ENCODE peak calls at places on chromosomes 11 and 22, in nine cellular contexts. V is NCI-H1930; E is stimulated activated CD4-positive, alpha-beta T cell treated with anti-CD3 and anti-CD28 coated beads, Interleukin-1b, Interleukin-23, amount 100 ng/mL, for 1 hour; N is stimulated activated CD8-positive, alpha-beta memory T cell treated with anti-CD3 and anti-CD28 coated beads, Interleukin-4, amount 100 ng/mL, for 24 hours; P is AG10803; I is activated effector memory CD4-positive, alpha-beta T cell treated with anti-CD3 and anti-CD28 coated beads, Interleukin-2, amount 50 U/mL, for 16 hours; L is heart right ventricle; W is AG09309; U is Peyer's patch. H is an unnamed sample.

GRCh38 chr11:58576792-58577440 is 1.3 kb upstream of the LPXN start:
- DNase-seq in V (no peak), E (no peak), N (no peak), P (peak), I (no peak), L (no peak), W (no peak), U (peak), H (no peak)

GRCh38 chr11:71370895-71371673 is 77.1 kb downstream of the DHCR7 start:
- DNase-seq in V (no peak), E (no peak), N (no peak), P (no peak), I (no peak), L (no peak), W (no peak), U (no peak), H (no peak)

GRCh38 chr11:112289588-112290461 is 29.2 kb upstream of the PLET1 start:
- DNase-seq in V (peak), E (peak), N (peak), P (peak), I (peak), L (peak), W (no peak), U (peak), H (peak)

GRCh38 chr11:46680815-46681214 is 19.6 kb downstream of the ARHGAP1 start:
- DNase-seq in V (no peak), E (no peak), N (no peak), P (no peak), I (no peak), L (no peak), W (no peak), U (no peak), H (no peak)

GRCh38 chr11:103947566-103947919 is 88.9 kb upstream of the DDI1 start:
- DNase-seq in V (no peak), E (no peak), N (no peak), P (peak), I (no peak), L (peak), W (peak), U (no peak), H (no peak)

GRCh38 chr11:13896175-13896989 is 66.1 kb upstream of the SPON1 start:
- DNase-seq in V (no peak), E (no peak), N (no peak), P (no peak), I (no peak), L (no peak), W (no peak), U (no peak), H (no peak)

GRCh38 chr11:124482362-124483147 is 37.1 kb upstream of the OR8B8 start:
- DNase-seq in V (no peak), E (no peak), N (no peak), P (no peak), I (no peak), L (no peak), W (no peak), U (no peak), H (no peak)

GRCh38 chr11:34223021-34223813 is 117.8 kb downstream of the NAT10 start:
- DNase-seq in V (no peak), E (no peak), N (no peak), P (peak), I (no peak), L (peak), W (peak), U (peak), H (peak)

GRCh38 chr11:3667149-3668035 is 3.8 kb downstream of the CHRNA10 start:
- DNase-seq in V (no peak), E (no peak), N (no peak), P (no peak), I (no peak), L (no peak), W (no peak), U (no peak), H (no peak)

GRCh38 chr22:32971252-32971651 is 86.9 kb downstream of the SYN3 start:
- DNase-seq in V (no peak), E (no peak), N (no peak), P (no peak), I (no peak), L (no peak), W (no peak), U (no peak), H (no peak)

GRCh38 chr11:9831122-9831521 is 167.2 kb downstream of the SWAP70 start:
- DNase-seq in V (peak), E (no peak), N (no peak), P (no peak), I (no peak), L (no peak), W (no peak), U (no peak), H (no peak)

GRCh38 chr11:116918925-116919653 is 81.7 kb upstream of the APOA1 start:
- DNase-seq in V (no peak), E (no peak), N (no peak), P (no peak), I (no peak), L (no peak), W (no peak), U (no peak), H (no peak)